ENCODE peak calls at places on chromosomes 1 and 21, in four cellular contexts. One of them, this sample, is unnamed.

GRCh38 chr1:182046763-182047162 is 14.7 kb downstream of the ZNF648 start:
- DNase-seq in aorta: no peak
- DNase-seq in thoracic aorta: no peak
- DNase-seq in astrocyte: no peak
- DNase-seq in this sample: no peak

GRCh38 chr21:46639489-46640386 is 4.3 kb downstream of the PRMT2 start:
- DNase-seq in aorta: no peak
- DNase-seq in thoracic aorta: no peak
- DNase-seq in astrocyte: no peak
- DNase-seq in this sample: no peak

GRCh38 chr1:167428418-167428817 is 89.9 kb downstream of the CD247 start:
- DNase-seq in aorta: no peak
- DNase-seq in thoracic aorta: no peak
- DNase-seq in astrocyte: peak; percentile 4
- DNase-seq in this sample: no peak

GRCh38 chr1:96362623-96363022 is 359.0 kb upstream of the PTBP2 start:
- DNase-seq in aorta: no peak
- DNase-seq in thoracic aorta: no peak
- DNase-seq in astrocyte: peak; percentile 100
- DNase-seq in this sample: no peak

GRCh38 chr1:94693029-94693428 is 127.1 kb upstream of the SLC44A3 start:
- DNase-seq in aorta: no peak
- DNase-seq in thoracic aorta: no peak
- DNase-seq in astrocyte: no peak
- DNase-seq in this sample: no peak

GRCh38 chr1:160375788-160376524 is 9.1 kb downstream of the NHLH1 start:
- DNase-seq in aorta: no peak
- DNase-seq in thoracic aorta: no peak
- DNase-seq in astrocyte: peak; percentile 32
- DNase-seq in this sample: no peak

GRCh38 chr1:31216016-31216415 is 23.7 kb downstream of the NKAIN1 start:
- DNase-seq in aorta: no peak
- DNase-seq in thoracic aorta: no peak
- DNase-seq in astrocyte: peak; percentile 13
- DNase-seq in this sample: no peak

GRCh38 chr1:230114245-230114651 is 47.2 kb downstream of the GALNT2 start:
- DNase-seq in aorta: no peak
- DNase-seq in thoracic aorta: no peak
- DNase-seq in astrocyte: peak; percentile 75
- DNase-seq in this sample: no peak

GRCh38 chr1:88890790-88891317 is 513 bp downstream of the GTF2B start:
- DNase-seq in aorta: no peak
- DNase-seq in thoracic aorta: no peak
- DNase-seq in astrocyte: peak; percentile 39
- DNase-seq in this sample: no peak

GRCh38 chr1:26799479-26800133 is 11.9 kb downstream of the PIGV start:
- DNase-seq in aorta: no peak
- DNase-seq in thoracic aorta: no peak
- DNase-seq in astrocyte: peak; percentile 81
- DNase-seq in this sample: no peak

GRCh38 chr1:161082996-161083742 is 6.2 kb downstream of the NECTIN4 start:
- DNase-seq in aorta: peak; percentile 88
- DNase-seq in thoracic aorta: peak; percentile 35
- DNase-seq in astrocyte: peak; percentile 89
- DNase-seq in this sample: peak; percentile 95

GRCh38 chr1:214547747-214548146 is 3.7 kb downstream of the PTPN14 start:
- DNase-seq in aorta: no peak
- DNase-seq in thoracic aorta: no peak
- DNase-seq in astrocyte: no peak
- DNase-seq in this sample: no peak

GRCh38 chr1:111448482-111448917 is 556 bp downstream of the WDR77 start:
- DNase-seq in aorta: no peak
- DNase-seq in thoracic aorta: no peak
- DNase-seq in astrocyte: peak; percentile 15
- DNase-seq in this sample: no peak

GRCh38 chr1:21647431-21648373 is 21.5 kb downstream of the RAP1GAP start:
- DNase-seq in aorta: no peak
- DNase-seq in thoracic aorta: no peak
- DNase-seq in astrocyte: peak; percentile 44
- DNase-seq in this sample: no peak

GRCh38 chr1:25754421-25755195 is 45.4 kb upstream of the SELENON start:
- DNase-seq in aorta: no peak
- DNase-seq in thoracic aorta: no peak
- DNase-seq in astrocyte: no peak
- DNase-seq in this sample: no peak

GRCh38 chr1:30658014-30658336 is 65.4 kb downstream of the MATN1 start:
- DNase-seq in aorta: no peak
- DNase-seq in thoracic aorta: no peak
- DNase-seq in astrocyte: no peak
- DNase-seq in this sample: no peak

GRCh38 chr1:219174672-219175564 is 1.2 kb downstream of the LYPLAL1 start:
- DNase-seq in aorta: no peak
- DNase-seq in thoracic aorta: no peak
- DNase-seq in astrocyte: peak; percentile 94
- DNase-seq in this sample: no peak

GRCh38 chr1:217482356-217483102 is 148.4 kb downstream of the GPATCH2 start:
- DNase-seq in aorta: no peak
- DNase-seq in thoracic aorta: no peak
- DNase-seq in astrocyte: peak; percentile 97
- DNase-seq in this sample: no peak

GRCh38 chr1:10753279-10753678 is 43.2 kb downstream of the CASZ1 start:
- DNase-seq in aorta: no peak
- DNase-seq in thoracic aorta: no peak
- DNase-seq in astrocyte: no peak
- DNase-seq in this sample: no peak

GRCh38 chr1:160101717-160102522 is 3.5 kb upstream of the IGSF8 start:
- DNase-seq in aorta: no peak
- DNase-seq in thoracic aorta: no peak
- DNase-seq in astrocyte: no peak
- DNase-seq in this sample: no peak

GRCh38 chr1:232377494-232377770 is 252.5 kb downstream of the SIPA1L2 start:
- DNase-seq in aorta: no peak
- DNase-seq in thoracic aorta: no peak
- DNase-seq in astrocyte: peak; percentile 63
- DNase-seq in this sample: no peak

GRCh38 chr1:225541383-225541782 is 111.5 kb downstream of the ENAH start:
- DNase-seq in aorta: no peak
- DNase-seq in thoracic aorta: no peak
- DNase-seq in astrocyte: no peak
- DNase-seq in this sample: no peak

GRCh38 chr1:217660353-217661062 is 29.4 kb downstream of the SPATA17 start:
- DNase-seq in aorta: no peak
- DNase-seq in thoracic aorta: no peak
- DNase-seq in astrocyte: peak; percentile 84
- DNase-seq in this sample: no peak

GRCh38 chr1:165075725-165076370 is 280.7 kb downstream of the LMX1A start:
- DNase-seq in aorta: no peak
- DNase-seq in thoracic aorta: no peak
- DNase-seq in astrocyte: no peak
- DNase-seq in this sample: no peak

GRCh38 chr1:178580876-178581275 is 68.0 kb downstream of the TEX35 start:
- DNase-seq in aorta: no peak
- DNase-seq in thoracic aorta: no peak
- DNase-seq in astrocyte: no peak
- DNase-seq in this sample: no peak

GRCh38 chr1:184804220-184804619 is 49.6 kb upstream of the EDEM3 start:
- DNase-seq in aorta: no peak
- DNase-seq in thoracic aorta: no peak
- DNase-seq in astrocyte: no peak
- DNase-seq in this sample: no peak

GRCh38 chr1:11822091-11822490 is 16.1 kb downstream of the CLCN6 start:
- DNase-seq in aorta: no peak
- DNase-seq in thoracic aorta: no peak
- DNase-seq in astrocyte: peak; percentile 20
- DNase-seq in this sample: no peak